ENCODE peak calls at places on chromosomes 3 and 15, in five cellular contexts. L, R, Z, A and N are unnamed samples.

GRCh38 chr3:114178770-114179368 is at the start of gene DRD3:
- DNase-seq in L (peak), R (peak), Z (peak), A (peak), N (peak)

GRCh38 chr15:42085236-42085605 is 9.1 kb downstream of the PLA2G4D start:
- DNase-seq in L (no peak), R (no peak), Z (no peak), A (no peak), N (peak)

GRCh38 chr3:48369685-48370329 is 2.2 kb upstream of the FBXW12 start:
- DNase-seq in L (no peak), R (no peak), Z (no peak), A (no peak), N (no peak)

GRCh38 chr3:194686414-194686815 is 732 bp downstream of the FAM43A start:
- DNase-seq in L (no peak), R (no peak), Z (no peak), A (no peak), N (no peak)

GRCh38 chr15:44536298-44536961 is 517 bp upstream of the EIF3J start:
- DNase-seq in L (peak), R (peak), Z (peak), A (peak), N (peak)

GRCh38 chr3:87082806-87083440 is 92.0 kb upstream of the VGLL3 start:
- DNase-seq in L (peak), R (peak), Z (peak), A (peak), N (peak)

GRCh38 chr15:84598993-84599392 is 1.8 kb upstream of the ZSCAN2 start:
- DNase-seq in L (peak), R (peak), Z (no peak), A (peak), N (peak)

GRCh38 chr3:131401978-131402377 is 20.4 kb downstream of the NUDT16 start:
- DNase-seq in L (no peak), R (no peak), Z (no peak), A (no peak), N (no peak)

GRCh38 chr3:7630925-7631324 is 770.0 kb downstream of the GRM7 start:
- DNase-seq in L (no peak), R (peak), Z (no peak), A (peak), N (no peak)

GRCh38 chr15:52277575-52277974 is 18.0 kb downstream of the MYO5C start:
- DNase-seq in L (no peak), R (no peak), Z (no peak), A (no peak), N (no peak)

GRCh38 chr3:195001961-195002861 is 268.7 kb downstream of the XXYLT1 start:
- DNase-seq in L (peak), R (peak), Z (peak), A (peak), N (peak)

GRCh38 chr3:187919018-187919417 is 173.8 kb upstream of the BCL6 start:
- DNase-seq in L (no peak), R (no peak), Z (no peak), A (no peak), N (no peak)

GRCh38 chr3:133295199-133295901 is 104.5 kb upstream of the BFSP2 start:
- DNase-seq in L (peak), R (no peak), Z (no peak), A (peak), N (peak)

GRCh38 chr15:37102315-37103021 is 2.1 kb upstream of the MEIS2 start:
- DNase-seq in L (peak), R (peak), Z (peak), A (peak), N (peak)

GRCh38 chr3:180934638-180935037 is 22.2 kb downstream of the FXR1 start:
- DNase-seq in L (peak), R (no peak), Z (no peak), A (no peak), N (no peak)

GRCh38 chr3:115062009-115062408 is 85.1 kb downstream of the ZBTB20 start:
- DNase-seq in L (no peak), R (no peak), Z (no peak), A (no peak), N (no peak)

GRCh38 chr15:34223904-34224596 is 766 bp upstream of the EMC4 start:
- DNase-seq in L (peak), R (no peak), Z (no peak), A (no peak), N (no peak)

GRCh38 chr3:168878655-168879054 is 782.9 kb upstream of the GOLIM4 start:
- DNase-seq in L (peak), R (peak), Z (no peak), A (peak), N (no peak)

GRCh38 chr3:4245671-4246070 is 57.5 kb upstream of the SETMAR start:
- DNase-seq in L (no peak), R (no peak), Z (no peak), A (peak), N (peak)

GRCh38 chr3:195150194-195151118 is 120.5 kb downstream of the XXYLT1 start:
- DNase-seq in L (peak), R (peak), Z (no peak), A (peak), N (peak)

GRCh38 chr15:75981149-75981815 is 30.9 kb downstream of the NRG4 start:
- DNase-seq in L (no peak), R (no peak), Z (no peak), A (no peak), N (no peak)

GRCh38 chr3:42747581-42747980 is 25.5 kb downstream of the CCDC13 start:
- DNase-seq in L (no peak), R (no peak), Z (no peak), A (no peak), N (peak)

GRCh38 chr3:134312072-134312872 is 61.6 kb upstream of the RYK start:
- DNase-seq in L (no peak), R (no peak), Z (no peak), A (peak), N (peak)

GRCh38 chr3:120524171-120524923 is 71.8 kb upstream of the NDUFB4 start:
- DNase-seq in L (peak), R (peak), Z (no peak), A (no peak), N (no peak)

GRCh38 chr3:127597020-127597771 is 1.0 kb upstream of the MCM2 start:
- DNase-seq in L (no peak), R (no peak), Z (no peak), A (no peak), N (no peak)
- H3K9ac ChIP-seq in L (no peak), R (peak), Z (no peak), A (peak), N (peak)

DNA sequence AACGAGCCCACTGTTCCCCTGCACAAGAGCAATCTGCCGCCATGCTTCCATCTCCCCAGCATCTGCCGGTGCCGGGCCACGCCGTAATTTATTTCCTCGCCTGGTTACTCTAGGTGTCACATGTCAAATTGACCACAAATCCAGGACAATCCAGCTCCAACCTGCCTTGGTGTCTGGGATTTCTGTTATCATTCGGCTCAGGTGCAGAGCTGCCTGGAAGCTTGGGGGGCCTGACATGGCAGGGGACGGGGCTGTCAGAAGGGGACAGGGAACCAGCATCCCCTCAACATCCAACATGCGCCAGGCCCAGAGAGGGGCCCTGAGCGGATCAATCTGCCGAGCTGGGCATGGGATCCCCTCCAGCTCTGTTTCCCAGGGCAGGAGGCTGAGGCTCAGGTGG is 47.9 kb downstream of the HMCES start:
- DNase-seq in L (no peak), R (no peak), Z (no peak), A (no peak), N (no peak)
- H3K4ac ChIP-seq in L (no peak), R (no peak), Z (no peak), A (no peak), N (no peak)

GRCh38 chr3:14601692-14602005 is 49.9 kb upstream of the CCDC174 start:
- DNase-seq in L (no peak), R (no peak), Z (no peak), A (peak), N (no peak)
- H3K18ac ChIP-seq in L (no peak), R (no peak), Z (peak), A (no peak), N (no peak)

DNA sequence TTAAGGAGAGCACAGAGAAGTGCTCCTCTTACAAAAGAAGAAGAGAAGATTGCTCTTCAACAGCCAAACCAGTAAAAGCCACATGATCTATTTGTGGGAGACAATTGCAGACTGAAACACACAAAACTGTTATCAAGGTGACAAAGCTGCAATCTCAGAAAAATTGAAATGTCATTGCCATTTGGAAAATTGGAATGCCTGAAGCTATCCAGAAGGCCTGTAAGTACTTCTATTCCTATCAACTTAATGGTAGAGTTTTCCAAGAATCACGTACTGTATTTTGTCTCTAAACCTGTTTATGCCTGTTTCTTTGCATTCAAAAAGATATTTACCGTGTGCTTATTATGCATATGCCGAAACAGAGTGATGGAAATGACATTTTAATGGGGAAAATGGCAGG is 204.7 kb downstream of the GREM1 start:
- DNase-seq in L (no peak), R (no peak), Z (no peak), A (no peak), N (no peak)
- H3K9ac ChIP-seq in L (peak), R (no peak), Z (no peak), A (no peak), N (no peak)

GRCh38 chr3:159792070-159792469 is 196.6 kb upstream of the IL12A start:
- DNase-seq in L (no peak), R (no peak), Z (no peak), A (peak), N (no peak)
- H3K4ac ChIP-seq in L (no peak), R (no peak), Z (no peak), A (no peak), N (no peak)